ENCODE peak calls at places on chromosomes 6 and 20, in six cellular contexts. One of them, this sample, is unnamed.

GRCh38 chr6:121912905-121913304 is 477.5 kb downstream of the GJA1 start:
- DNase-seq in fibroblast of lung: peak
- DNase-seq in mucosa of gallbladder: no peak
- DNase-seq in B cell: no peak
- DNase-seq in HTR-8/SVneo: no peak
- DNase-seq in HEK293T: no peak
- DNase-seq in this sample: no peak

GRCh38 chr6:107667790-107668189 is 156.3 kb downstream of the SCML4 start:
- DNase-seq in HEK293T: no peak
- DNase-seq in mucosa of gallbladder: no peak
- DNase-seq in HTR-8/SVneo: no peak
- DNase-seq in B cell: no peak
- DNase-seq in fibroblast of lung: no peak
- DNase-seq in this sample: no peak

GRCh38 chr6:129184808-129185366 is 301.9 kb downstream of the LAMA2 start:
- DNase-seq in HTR-8/SVneo: no peak
- DNase-seq in mucosa of gallbladder: no peak
- DNase-seq in HEK293T: no peak
- DNase-seq in B cell: no peak
- DNase-seq in fibroblast of lung: peak
- DNase-seq in this sample: no peak

GRCh38 chr6:148265058-148265457 is 77.6 kb upstream of the SASH1 start:
- DNase-seq in B cell: no peak
- DNase-seq in mucosa of gallbladder: peak
- DNase-seq in HEK293T: no peak
- DNase-seq in HTR-8/SVneo: no peak
- DNase-seq in fibroblast of lung: no peak
- DNase-seq in this sample: peak

GRCh38 chr6:116314878-116315277 is 35.1 kb upstream of the TSPYL1 start:
- DNase-seq in B cell: no peak
- DNase-seq in HEK293T: no peak
- DNase-seq in fibroblast of lung: no peak
- DNase-seq in mucosa of gallbladder: no peak
- DNase-seq in HTR-8/SVneo: no peak
- DNase-seq in this sample: no peak

GRCh38 chr20:40493551-40493950 is 195.5 kb downstream of the MAFB start:
- DNase-seq in mucosa of gallbladder: no peak
- DNase-seq in fibroblast of lung: peak
- DNase-seq in B cell: no peak
- DNase-seq in HEK293T: no peak
- DNase-seq in HTR-8/SVneo: no peak
- DNase-seq in this sample: no peak

GRCh38 chr20:38129248-38129865 is 35.7 kb downstream of the TGM2 start:
- DNase-seq in HTR-8/SVneo: no peak
- DNase-seq in mucosa of gallbladder: no peak
- DNase-seq in fibroblast of lung: no peak
- DNase-seq in B cell: no peak
- DNase-seq in HEK293T: no peak
- DNase-seq in this sample: peak

GRCh38 chr6:102853249-102853955 is 1459.9 kb downstream of the GRIK2 start:
- DNase-seq in fibroblast of lung: no peak
- DNase-seq in mucosa of gallbladder: no peak
- DNase-seq in HEK293T: no peak
- DNase-seq in B cell: no peak
- DNase-seq in HTR-8/SVneo: no peak
- DNase-seq in this sample: no peak

GRCh38 chr6:63963756-63964315 is 328.2 kb downstream of the PHF3 start:
- DNase-seq in mucosa of gallbladder: no peak
- DNase-seq in HEK293T: no peak
- DNase-seq in B cell: no peak
- DNase-seq in fibroblast of lung: no peak
- DNase-seq in HTR-8/SVneo: peak
- DNase-seq in this sample: no peak

GRCh38 chr20:22414354-22414753 is 170.0 kb downstream of the FOXA2 start:
- DNase-seq in HTR-8/SVneo: no peak
- DNase-seq in B cell: no peak
- DNase-seq in fibroblast of lung: peak
- DNase-seq in mucosa of gallbladder: no peak
- DNase-seq in HEK293T: no peak
- DNase-seq in this sample: no peak

GRCh38 chr6:84350397-84350796 is 123.0 kb upstream of the CEP162 start:
- DNase-seq in HEK293T: no peak
- DNase-seq in fibroblast of lung: no peak
- DNase-seq in HTR-8/SVneo: no peak
- DNase-seq in mucosa of gallbladder: no peak
- DNase-seq in B cell: no peak
- DNase-seq in this sample: no peak

GRCh38 chr6:17013701-17014100 is 88.1 kb upstream of the STMND1 start:
- DNase-seq in HTR-8/SVneo: peak
- DNase-seq in fibroblast of lung: peak
- DNase-seq in B cell: no peak
- DNase-seq in HEK293T: no peak
- DNase-seq in mucosa of gallbladder: no peak
- DNase-seq in this sample: no peak

GRCh38 chr6:82257088-82257774 is 9.7 kb upstream of the IBTK start:
- DNase-seq in B cell: no peak
- DNase-seq in fibroblast of lung: no peak
- DNase-seq in mucosa of gallbladder: no peak
- DNase-seq in HTR-8/SVneo: no peak
- DNase-seq in HEK293T: no peak
- DNase-seq in this sample: no peak

GRCh38 chr6:5994234-5994998 is 12.3 kb downstream of the NRN1 start:
- DNase-seq in HEK293T: no peak
- DNase-seq in mucosa of gallbladder: no peak
- DNase-seq in fibroblast of lung: no peak
- DNase-seq in B cell: peak
- DNase-seq in HTR-8/SVneo: no peak
- DNase-seq in this sample: no peak

GRCh38 chr20:49115565-49115964 is 69.5 kb downstream of the CSE1L start:
- DNase-seq in B cell: no peak
- DNase-seq in HEK293T: no peak
- DNase-seq in HTR-8/SVneo: no peak
- DNase-seq in fibroblast of lung: peak
- DNase-seq in mucosa of gallbladder: no peak
- DNase-seq in this sample: no peak

GRCh38 chr20:23048283-23049200 is 930 bp downstream of the THBD start:
- DNase-seq in mucosa of gallbladder: peak
- DNase-seq in B cell: no peak
- DNase-seq in HEK293T: peak
- DNase-seq in fibroblast of lung: peak
- DNase-seq in HTR-8/SVneo: no peak
- DNase-seq in this sample: peak

GRCh38 chr6:39884696-39885095 is 49.6 kb downstream of the MOCS1 start:
- DNase-seq in HTR-8/SVneo: no peak
- DNase-seq in B cell: no peak
- DNase-seq in HEK293T: no peak
- DNase-seq in fibroblast of lung: peak
- DNase-seq in mucosa of gallbladder: no peak
- DNase-seq in this sample: no peak

GRCh38 chr6:35299674-35300073 is 2.1 kb downstream of the DEF6 start:
- DNase-seq in fibroblast of lung: no peak
- DNase-seq in HTR-8/SVneo: no peak
- DNase-seq in HEK293T: no peak
- DNase-seq in mucosa of gallbladder: no peak
- DNase-seq in B cell: peak
- DNase-seq in this sample: peak

GRCh38 chr6:99912657-99913056 is 81.4 kb downstream of the MCHR2 start:
- DNase-seq in B cell: no peak
- DNase-seq in HEK293T: no peak
- DNase-seq in HTR-8/SVneo: no peak
- DNase-seq in fibroblast of lung: no peak
- DNase-seq in mucosa of gallbladder: no peak
- DNase-seq in this sample: no peak

GRCh38 chr6:100663219-100663863 is 198.6 kb upstream of the SIM1 start:
- DNase-seq in HTR-8/SVneo: no peak
- DNase-seq in HEK293T: no peak
- DNase-seq in B cell: no peak
- DNase-seq in mucosa of gallbladder: no peak
- DNase-seq in fibroblast of lung: peak
- DNase-seq in this sample: no peak

GRCh38 chr6:69832558-69832957 is 33.8 kb upstream of the COL19A1 start:
- DNase-seq in HTR-8/SVneo: no peak
- DNase-seq in HEK293T: no peak
- DNase-seq in fibroblast of lung: no peak
- DNase-seq in B cell: no peak
- DNase-seq in mucosa of gallbladder: no peak
- DNase-seq in this sample: no peak

GRCh38 chr6:117414770-117415169 is 11.0 kb downstream of the ROS1 start:
- DNase-seq in HEK293T: no peak
- DNase-seq in B cell: no peak
- DNase-seq in mucosa of gallbladder: no peak
- DNase-seq in HTR-8/SVneo: no peak
- DNase-seq in fibroblast of lung: peak
- DNase-seq in this sample: peak

GRCh38 chr20:54058420-54059139 is 11.8 kb downstream of the BCAS1 start:
- DNase-seq in B cell: no peak
- DNase-seq in mucosa of gallbladder: no peak
- DNase-seq in HEK293T: no peak
- DNase-seq in HTR-8/SVneo: no peak
- DNase-seq in fibroblast of lung: no peak
- DNase-seq in this sample: no peak

GRCh38 chr6:167825059-167825758 is 1.5 kb upstream of the AFDN start:
- DNase-seq in mucosa of gallbladder: no peak
- DNase-seq in B cell: no peak
- DNase-seq in HTR-8/SVneo: no peak
- DNase-seq in HEK293T: no peak
- DNase-seq in fibroblast of lung: no peak
- DNase-seq in this sample: no peak

GRCh38 chr6:112153926-112154621 is 66.7 kb downstream of the FAM229B start:
- DNase-seq in HTR-8/SVneo: peak
- DNase-seq in mucosa of gallbladder: no peak
- DNase-seq in B cell: no peak
- DNase-seq in fibroblast of lung: peak
- DNase-seq in HEK293T: no peak
- DNase-seq in this sample: no peak

GRCh38 chr6:106444777-106445507 is 84.4 kb downstream of the CRYBG1 start:
- DNase-seq in B cell: peak
- DNase-seq in HTR-8/SVneo: peak
- DNase-seq in mucosa of gallbladder: peak
- DNase-seq in HEK293T: peak
- DNase-seq in fibroblast of lung: peak
- DNase-seq in this sample: peak

GRCh38 chr20:58661298-58662141 is 10.4 kb downstream of the STX16 start:
- DNase-seq in HEK293T: no peak
- DNase-seq in B cell: no peak
- DNase-seq in mucosa of gallbladder: no peak
- DNase-seq in HTR-8/SVneo: no peak
- DNase-seq in fibroblast of lung: no peak
- DNase-seq in this sample: no peak

GRCh38 chr20:3410464-3410863 is 3.0 kb upstream of the DNAAF9 start:
- DNase-seq in fibroblast of lung: no peak
- DNase-seq in B cell: no peak
- DNase-seq in HTR-8/SVneo: no peak
- DNase-seq in mucosa of gallbladder: no peak
- DNase-seq in HEK293T: no peak
- DNase-seq in this sample: no peak

GRCh38 chr20:63194007-63194820 is 21.7 kb downstream of the YTHDF1 start:
- DNase-seq in B cell: no peak
- DNase-seq in mucosa of gallbladder: no peak
- DNase-seq in HEK293T: no peak
- DNase-seq in HTR-8/SVneo: no peak
- DNase-seq in fibroblast of lung: no peak
- DNase-seq in this sample: no peak

GRCh38 chr6:159590794-159591193 is 102.2 kb downstream of the SOD2 start:
- DNase-seq in B cell: no peak
- DNase-seq in HTR-8/SVneo: no peak
- DNase-seq in HEK293T: no peak
- DNase-seq in fibroblast of lung: no peak
- DNase-seq in mucosa of gallbladder: no peak
- DNase-seq in this sample: no peak

GRCh38 chr20:51750037-51750769 is 18.0 kb downstream of the ATP9A start:
- DNase-seq in HTR-8/SVneo: peak
- DNase-seq in fibroblast of lung: peak
- DNase-seq in HEK293T: no peak
- DNase-seq in mucosa of gallbladder: peak
- DNase-seq in B cell: no peak
- DNase-seq in this sample: peak

GRCh38 chr6:46251583-46252339 is 81.0 kb upstream of the ENPP5 start:
- DNase-seq in HEK293T: no peak
- DNase-seq in B cell: no peak
- DNase-seq in fibroblast of lung: no peak
- DNase-seq in HTR-8/SVneo: no peak
- DNase-seq in mucosa of gallbladder: no peak
- DNase-seq in this sample: no peak

GRCh38 chr6:141421378-141421777 is 711.3 kb upstream of the GJE1 start:
- DNase-seq in HTR-8/SVneo: peak
- DNase-seq in B cell: no peak
- DNase-seq in mucosa of gallbladder: no peak
- DNase-seq in HEK293T: no peak
- DNase-seq in fibroblast of lung: peak
- DNase-seq in this sample: no peak

GRCh38 chr20:16864069-16864468 is 115.9 kb downstream of the OTOR start:
- DNase-seq in HTR-8/SVneo: no peak
- DNase-seq in mucosa of gallbladder: no peak
- DNase-seq in HEK293T: no peak
- DNase-seq in B cell: no peak
- DNase-seq in fibroblast of lung: peak
- DNase-seq in this sample: no peak

GRCh38 chr6:2132911-2133310 is 112.5 kb downstream of the GMDS start:
- DNase-seq in mucosa of gallbladder: no peak
- DNase-seq in B cell: no peak
- DNase-seq in HTR-8/SVneo: no peak
- DNase-seq in fibroblast of lung: no peak
- DNase-seq in HEK293T: no peak
- DNase-seq in this sample: no peak

GRCh38 chr20:19735446-19735845 is 22.6 kb upstream of the RIN2 start:
- DNase-seq in mucosa of gallbladder: peak
- DNase-seq in fibroblast of lung: peak
- DNase-seq in B cell: no peak
- DNase-seq in HEK293T: peak
- DNase-seq in HTR-8/SVneo: peak
- DNase-seq in this sample: peak

GRCh38 chr6:53011993-53012392 is 16.9 kb upstream of the GSTA4 start:
- DNase-seq in HTR-8/SVneo: no peak
- DNase-seq in HEK293T: no peak
- DNase-seq in mucosa of gallbladder: no peak
- DNase-seq in B cell: no peak
- DNase-seq in fibroblast of lung: no peak
- DNase-seq in this sample: no peak

GRCh38 chr20:32515631-32516101 is 69.5 kb downstream of the NOL4L start:
- DNase-seq in HEK293T: no peak
- DNase-seq in fibroblast of lung: no peak
- DNase-seq in B cell: no peak
- DNase-seq in mucosa of gallbladder: no peak
- DNase-seq in HTR-8/SVneo: no peak
- DNase-seq in this sample: peak

GRCh38 chr6:98272061-98272460 is 562.3 kb upstream of the POU3F2 start:
- DNase-seq in HTR-8/SVneo: no peak
- DNase-seq in fibroblast of lung: no peak
- DNase-seq in mucosa of gallbladder: no peak
- DNase-seq in HEK293T: no peak
- DNase-seq in B cell: no peak
- DNase-seq in this sample: no peak

GRCh38 chr6:109118955-109119354 is 23.6 kb downstream of the CEP57L1 start:
- DNase-seq in mucosa of gallbladder: no peak
- DNase-seq in HEK293T: no peak
- DNase-seq in fibroblast of lung: no peak
- DNase-seq in HTR-8/SVneo: no peak
- DNase-seq in B cell: no peak
- DNase-seq in this sample: no peak

This sample was measured in body of pancreas.